ENCODE peak calls at places on chromosomes 6 and 20, in nine cellular contexts. K is GM23248; N is fibroblast of the aortic adventitia; E is CD8-positive, alpha-beta memory T cell; C is astrocyte; L is psoas muscle; I is astrocyte of the spinal cord; T is right atrium auricular region; U is GM12865. V is an unnamed sample.

GRCh38 chr6:141321486-141322347 is 811.0 kb upstream of the GJE1 start:
- DNase-seq in K (peak), N (peak), E (no peak), C (peak), L (no peak), I (peak), T (no peak), U (no peak), V (no peak)

GRCh38 chr6:63565727-63566625 is 6.3 kb upstream of the LOC128125822 start:
- DNase-seq in K (no peak), N (peak), E (no peak), C (peak), L (no peak), I (peak), T (no peak), U (no peak), V (no peak)

GRCh38 chr6:161064915-161065314 is 73.3 kb downstream of the MAP3K4 start:
- DNase-seq in K (no peak), N (no peak), E (no peak), C (no peak), L (no peak), I (no peak), T (no peak), U (no peak), V (no peak)

GRCh38 chr6:33794910-33795615 is 6.1 kb upstream of the LEMD2 start:
- DNase-seq in K (peak), N (no peak), E (no peak), C (no peak), L (no peak), I (no peak), T (no peak), U (no peak), V (no peak)

GRCh38 chr6:842141-842540 is 149.2 kb upstream of the EXOC2 start:
- DNase-seq in K (no peak), N (no peak), E (no peak), C (no peak), L (no peak), I (peak), T (no peak), U (no peak), V (no peak)

GRCh38 chr20:34581341-34582189 is 23.0 kb downstream of the MAP1LC3A start:
- DNase-seq in K (peak), N (peak), E (no peak), C (peak), L (no peak), I (peak), T (no peak), U (peak), V (no peak)

GRCh38 chr6:45148278-45148677 is 179.9 kb upstream of the RUNX2 start:
- DNase-seq in K (peak), N (no peak), E (no peak), C (peak), L (no peak), I (peak), T (no peak), U (no peak), V (no peak)

GRCh38 chr6:1088441-1089001 is 223.4 kb upstream of the FOXQ1 start:
- DNase-seq in K (no peak), N (no peak), E (no peak), C (no peak), L (no peak), I (no peak), T (no peak), U (no peak), V (no peak)

GRCh38 chr6:140380371-140381218 is 1006.1 kb upstream of the CITED2 start:
- DNase-seq in K (peak), N (peak), E (no peak), C (peak), L (no peak), I (no peak), T (no peak), U (no peak), V (no peak)

GRCh38 chr20:7758436-7758835 is 181.8 kb downstream of the HAO1 start:
- DNase-seq in K (peak), N (peak), E (no peak), C (peak), L (no peak), I (peak), T (no peak), U (no peak), V (no peak)

GRCh38 chr6:7051780-7052440 is 55.9 kb upstream of the RREB1 start:
- DNase-seq in K (peak), N (no peak), E (peak), C (peak), L (peak), I (peak), T (no peak), U (peak), V (no peak)

GRCh38 chr6:72246926-72247325 is 360.6 kb downstream of the RIMS1 start:
- DNase-seq in K (no peak), N (no peak), E (no peak), C (no peak), L (no peak), I (no peak), T (no peak), U (peak), V (no peak)

GRCh38 chr6:129029778-129030177 is 146.8 kb downstream of the LAMA2 start:
- DNase-seq in K (peak), N (no peak), E (no peak), C (no peak), L (no peak), I (peak), T (no peak), U (no peak), V (no peak)

GRCh38 chr6:3630258-3630828 is 121.2 kb downstream of the PXDC1 start:
- DNase-seq in K (no peak), N (no peak), E (no peak), C (no peak), L (no peak), I (no peak), T (no peak), U (no peak), V (no peak)
- H3K4me3 ChIP-seq in K (no peak), N (no peak), E (no peak), C (no peak), L (no peak), I (no peak), T (no peak), U (no peak), V (no peak)

GRCh38 chr6:43773981-43774775 is 4.2 kb downstream of the VEGFA start:
- DNase-seq in K (no peak), N (no peak), E (no peak), C (no peak), L (no peak), I (no peak), T (no peak), U (no peak), V (no peak)
- H3K4me3 ChIP-seq in K (peak), N (peak), E (peak), C (no peak), L (peak), I (peak), T (peak), U (peak), V (peak)

GRCh38 chr20:57443866-57444265 is 52.7 kb downstream of the RBM38 start:
- DNase-seq in K (no peak), N (no peak), E (no peak), C (no peak), L (no peak), I (no peak), T (no peak), U (no peak), V (no peak)
- H3K4me3 ChIP-seq in K (no peak), N (no peak), E (no peak), C (no peak), L (no peak), I (no peak), T (no peak), U (no peak), V (no peak)

GRCh38 chr20:38346247-38346651 is at the start of gene LBP:
- DNase-seq in K (no peak), N (no peak), E (no peak), C (no peak), L (peak), I (no peak), T (no peak), U (no peak), V (no peak)
- H3K4me3 ChIP-seq in K (no peak), N (no peak), E (no peak), C (no peak), L (peak), I (no peak), T (no peak), U (no peak), V (no peak)

GRCh38 chr6:46400898-46401297 is 90.4 kb downstream of the RCAN2 start:
- DNase-seq in K (no peak), N (no peak), E (no peak), C (no peak), L (no peak), I (no peak), T (no peak), U (no peak), V (no peak)
- H3K4me3 ChIP-seq in K (no peak), N (no peak), E (no peak), C (no peak), L (no peak), I (no peak), T (no peak), U (no peak), V (no peak)

DNA sequence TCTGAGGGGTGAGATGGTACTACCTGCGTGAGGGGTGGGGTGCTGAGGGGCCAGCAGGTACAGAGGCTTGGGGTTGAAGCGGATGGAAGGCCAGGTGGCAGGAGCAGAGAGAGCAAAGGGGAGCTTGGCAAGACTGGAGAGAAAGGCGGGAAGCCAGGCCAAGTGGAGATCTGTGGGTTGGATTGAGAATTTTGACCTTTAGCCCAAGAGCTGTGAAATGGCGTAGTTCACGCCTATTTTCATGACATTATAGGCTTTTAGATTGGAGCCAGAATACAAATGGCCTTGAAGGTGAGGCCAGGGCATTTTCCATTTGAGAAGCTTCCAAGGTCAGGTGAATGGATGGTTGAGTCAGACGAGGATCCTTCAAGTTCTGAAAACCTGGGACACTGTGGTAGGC is 2.5 kb downstream of the ATRN start:
- DNase-seq in K (no peak), N (no peak), E (no peak), C (no peak), L (no peak), I (no peak), T (no peak), U (no peak), V (no peak)
- H3K4me3 ChIP-seq in K (no peak), N (no peak), E (no peak), C (no peak), L (peak), I (no peak), T (no peak), U (no peak), V (no peak)